ENCODE peak calls at places on chromosome 14, in five cellular contexts. One of them, this sample, is unnamed. For H3K36me3, the result is how much of the 10 kb centered on the place peaks cover.

GRCh38 chr14:52299692-52300278 is 14.3 kb upstream of the PTGER2 start:
- DNase-seq in tibial artery: no peak
- DNase-seq in upper lobe of left lung: no peak
- DNase-seq in upper lobe of right lung: no peak
- DNase-seq in sigmoid colon: no peak
- DNase-seq in this sample: peak

GRCh38 chr14:36264107-36264506 is 56.3 kb downstream of the MBIP start:
- DNase-seq in upper lobe of left lung: no peak
- DNase-seq in sigmoid colon: no peak
- DNase-seq in upper lobe of right lung: no peak
- DNase-seq in tibial artery: no peak
- DNase-seq in this sample: no peak

GRCh38 chr14:89466939-89467338 is 49.9 kb upstream of the FOXN3 start:
- DNase-seq in upper lobe of right lung: no peak
- DNase-seq in sigmoid colon: no peak
- DNase-seq in tibial artery: peak
- DNase-seq in upper lobe of left lung: peak
- DNase-seq in this sample: no peak

GRCh38 chr14:70601162-70601561 is 707 bp upstream of the MED6 start:
- DNase-seq in tibial artery: no peak
- DNase-seq in upper lobe of left lung: no peak
- DNase-seq in sigmoid colon: no peak
- DNase-seq in upper lobe of right lung: no peak
- DNase-seq in this sample: no peak

GRCh38 chr14:82387699-82388098 is 854.0 kb upstream of the SEL1L start:
- DNase-seq in upper lobe of left lung: no peak
- DNase-seq in upper lobe of right lung: no peak
- DNase-seq in tibial artery: no peak
- DNase-seq in sigmoid colon: no peak
- DNase-seq in this sample: no peak

GRCh38 chr14:55129086-55129427 is at the start of gene LGALS3:
- DNase-seq in tibial artery: peak
- DNase-seq in sigmoid colon: peak
- DNase-seq in upper lobe of left lung: peak
- DNase-seq in upper lobe of right lung: peak
- DNase-seq in this sample: no peak

GRCh38 chr14:54133896-54134295 is 177.3 kb upstream of the BMP4 start:
- DNase-seq in upper lobe of left lung: no peak
- DNase-seq in upper lobe of right lung: no peak
- DNase-seq in tibial artery: no peak
- DNase-seq in sigmoid colon: no peak
- DNase-seq in this sample: no peak

GRCh38 chr14:31204593-31205534 is 2.7 kb downstream of the HECTD1 start:
- DNase-seq in tibial artery: no peak
- DNase-seq in upper lobe of right lung: no peak
- DNase-seq in sigmoid colon: no peak
- DNase-seq in upper lobe of left lung: no peak
- DNase-seq in this sample: no peak

GRCh38 chr14:65019944-65020566 is 33.4 kb downstream of the FNTB start:
- DNase-seq in sigmoid colon: no peak
- DNase-seq in upper lobe of right lung: no peak
- DNase-seq in upper lobe of left lung: no peak
- DNase-seq in tibial artery: no peak
- DNase-seq in this sample: no peak

GRCh38 chr14:90700928-90701776 is 115.1 kb downstream of the TTC7B start:
- DNase-seq in upper lobe of right lung: no peak
- DNase-seq in sigmoid colon: no peak
- DNase-seq in tibial artery: no peak
- DNase-seq in upper lobe of left lung: no peak
- DNase-seq in this sample: no peak

GRCh38 chr14:22821193-22822016 is 6.2 kb upstream of the SLC7A7 start:
- DNase-seq in sigmoid colon: peak
- DNase-seq in upper lobe of right lung: peak
- DNase-seq in tibial artery: no peak
- DNase-seq in upper lobe of left lung: no peak
- DNase-seq in this sample: no peak

GRCh38 chr14:99224116-99224910 is 47.7 kb downstream of the BCL11B start:
- DNase-seq in tibial artery: peak
- DNase-seq in sigmoid colon: no peak
- DNase-seq in upper lobe of left lung: no peak
- DNase-seq in upper lobe of right lung: no peak
- DNase-seq in this sample: no peak

GRCh38 chr14:69363055-69363454 is 35.0 kb downstream of the ERH start:
- DNase-seq in sigmoid colon: no peak
- DNase-seq in upper lobe of right lung: no peak
- DNase-seq in tibial artery: no peak
- DNase-seq in upper lobe of left lung: peak
- DNase-seq in this sample: no peak

GRCh38 chr14:99574099-99574880 is 29.7 kb downstream of the CCDC85C start:
- DNase-seq in tibial artery: no peak
- DNase-seq in sigmoid colon: no peak
- DNase-seq in upper lobe of left lung: no peak
- DNase-seq in upper lobe of right lung: no peak
- DNase-seq in this sample: no peak

GRCh38 chr14:59337151-59337611 is 128.0 kb downstream of the GPR135 start:
- DNase-seq in sigmoid colon: peak
- DNase-seq in upper lobe of right lung: no peak
- DNase-seq in upper lobe of left lung: no peak
- DNase-seq in tibial artery: peak
- DNase-seq in this sample: no peak

GRCh38 chr14:78946949-78947348 is 776.8 kb downstream of the NRXN3 start:
- DNase-seq in sigmoid colon: no peak
- DNase-seq in upper lobe of left lung: no peak
- DNase-seq in tibial artery: no peak
- DNase-seq in upper lobe of right lung: no peak
- DNase-seq in this sample: no peak

GRCh38 chr14:54001189-54001878 is 44.7 kb upstream of the BMP4 start:
- DNase-seq in sigmoid colon: no peak
- DNase-seq in upper lobe of right lung: no peak
- DNase-seq in tibial artery: no peak
- DNase-seq in upper lobe of left lung: no peak
- DNase-seq in this sample: no peak

GRCh38 chr14:29927596-29928341 is at the start of gene PRKD1:
- DNase-seq in upper lobe of right lung: peak
- DNase-seq in tibial artery: peak
- DNase-seq in sigmoid colon: peak
- DNase-seq in upper lobe of left lung: peak
- DNase-seq in this sample: no peak

GRCh38 chr14:60878121-60878520 is 102.8 kb downstream of the TRMT5 start:
- DNase-seq in tibial artery: no peak
- DNase-seq in upper lobe of right lung: no peak
- DNase-seq in upper lobe of left lung: no peak
- DNase-seq in sigmoid colon: no peak
- DNase-seq in this sample: no peak

GRCh38 chr14:80425686-80426085 is 214.4 kb upstream of the DIO2 start:
- DNase-seq in sigmoid colon: no peak
- DNase-seq in upper lobe of right lung: no peak
- DNase-seq in tibial artery: no peak
- DNase-seq in upper lobe of left lung: no peak
- DNase-seq in this sample: no peak

GRCh38 chr14:90299408-90299807 is 32.3 kb downstream of the NRDE2 start:
- DNase-seq in upper lobe of left lung: no peak
- DNase-seq in tibial artery: no peak
- DNase-seq in upper lobe of right lung: no peak
- DNase-seq in sigmoid colon: no peak
- DNase-seq in this sample: no peak

GRCh38 chr14:33564774-33565630 is 385.9 kb downstream of the EGLN3 start:
- DNase-seq in tibial artery: no peak
- DNase-seq in sigmoid colon: no peak
- DNase-seq in upper lobe of left lung: no peak
- DNase-seq in upper lobe of right lung: no peak
- DNase-seq in this sample: no peak

GRCh38 chr14:92728781-92729364 is 19.6 kb downstream of the LGMN start:
- DNase-seq in upper lobe of left lung: no peak
- DNase-seq in sigmoid colon: no peak
- DNase-seq in tibial artery: no peak
- DNase-seq in upper lobe of right lung: no peak
- DNase-seq in this sample: no peak

GRCh38 chr14:88952901-88953300 is 128.4 kb downstream of the TTC8 start:
- DNase-seq in tibial artery: no peak
- DNase-seq in upper lobe of right lung: no peak
- DNase-seq in sigmoid colon: no peak
- DNase-seq in upper lobe of left lung: no peak
- DNase-seq in this sample: no peak

GRCh38 chr14:66351310-66351709 is 134.9 kb upstream of the CCDC196 start:
- DNase-seq in tibial artery: no peak
- DNase-seq in upper lobe of right lung: no peak
- DNase-seq in sigmoid colon: no peak
- DNase-seq in upper lobe of left lung: no peak
- DNase-seq in this sample: no peak

GRCh38 chr14:58368951-58369350 is 26.8 kb upstream of the TOMM20L start:
- DNase-seq in tibial artery: no peak
- DNase-seq in upper lobe of left lung: no peak
- DNase-seq in upper lobe of right lung: no peak
- DNase-seq in sigmoid colon: no peak
- DNase-seq in this sample: no peak

GRCh38 chr14:62146014-62146413 is 383.8 kb downstream of the SNAPC1 start:
- DNase-seq in sigmoid colon: no peak
- DNase-seq in tibial artery: no peak
- DNase-seq in upper lobe of right lung: no peak
- DNase-seq in upper lobe of left lung: no peak
- DNase-seq in this sample: no peak

GRCh38 chr14:63940387-63940786 is 87.6 kb downstream of the SYNE2 start:
- DNase-seq in upper lobe of right lung: no peak
- DNase-seq in upper lobe of left lung: no peak
- DNase-seq in tibial artery: no peak
- DNase-seq in sigmoid colon: no peak
- DNase-seq in this sample: peak

GRCh38 chr14:38282941-38283340 is 27.0 kb upstream of the CLEC14A start:
- DNase-seq in upper lobe of right lung: no peak
- DNase-seq in sigmoid colon: no peak
- DNase-seq in upper lobe of left lung: no peak
- DNase-seq in tibial artery: no peak
- DNase-seq in this sample: no peak

GRCh38 chr14:87643005-87643404 is 350.0 kb downstream of the GALC start:
- DNase-seq in upper lobe of right lung: no peak
- DNase-seq in upper lobe of left lung: no peak
- DNase-seq in tibial artery: no peak
- DNase-seq in sigmoid colon: peak
- DNase-seq in this sample: no peak

GRCh38 chr14:71492346-71492745 is 439.9 kb upstream of the RGS6 start:
- DNase-seq in tibial artery: no peak
- DNase-seq in sigmoid colon: no peak
- DNase-seq in upper lobe of right lung: no peak
- DNase-seq in upper lobe of left lung: no peak
- DNase-seq in this sample: no peak

GRCh38 chr14:66634876-66635275 is 126.9 kb downstream of the GPHN start:
- DNase-seq in sigmoid colon: no peak
- DNase-seq in upper lobe of right lung: no peak
- DNase-seq in upper lobe of left lung: no peak
- DNase-seq in tibial artery: no peak
- DNase-seq in this sample: no peak

GRCh38 chr14:103828315-103828967 is 18.9 kb downstream of the PPP1R13B start:
- DNase-seq in upper lobe of right lung: peak
- DNase-seq in tibial artery: no peak
- DNase-seq in sigmoid colon: peak
- DNase-seq in upper lobe of left lung: no peak
- DNase-seq in this sample: no peak
- H3K27ac ChIP-seq in upper lobe of right lung: peak
- H3K27ac ChIP-seq in tibial artery: no peak
- H3K27ac ChIP-seq in sigmoid colon: peak
- H3K27ac ChIP-seq in upper lobe of left lung: no peak
- H3K27ac ChIP-seq in this sample: no peak

DNA sequence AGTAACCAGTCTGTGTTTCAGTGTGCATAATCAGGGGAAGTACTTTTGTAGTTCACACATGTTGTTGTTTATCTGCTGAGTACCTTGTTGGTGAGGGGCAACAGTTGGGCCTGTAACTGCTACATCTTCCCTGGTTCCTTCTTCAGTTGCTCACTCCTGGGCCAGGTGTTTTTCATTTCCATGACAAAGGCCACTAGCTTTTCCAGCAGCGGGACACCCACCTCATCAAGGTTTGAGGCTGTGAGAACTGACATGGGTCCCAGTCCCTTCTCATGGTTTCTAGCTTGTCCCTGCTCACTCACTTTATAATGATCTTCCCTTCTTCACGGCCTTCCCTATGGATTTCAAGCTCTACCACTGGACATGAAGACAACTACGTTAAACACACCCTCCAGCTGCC is 1.5 kb upstream of the NOXRED1 start:
- DNase-seq in upper lobe of right lung: no peak
- DNase-seq in sigmoid colon: no peak
- DNase-seq in upper lobe of left lung: no peak
- DNase-seq in tibial artery: no peak
- DNase-seq in this sample: no peak
- H3K36me3 ChIP-seq in upper lobe of right lung: half or more
- H3K36me3 ChIP-seq in sigmoid colon: under half
- H3K36me3 ChIP-seq in upper lobe of left lung: half or more
- H3K36me3 ChIP-seq in tibial artery: half or more
- H3K36me3 ChIP-seq in this sample: under half

GRCh38 chr14:24159777-24160498 is 1.1 kb upstream of the IRF9 start:
- DNase-seq in tibial artery: no peak
- DNase-seq in sigmoid colon: no peak
- DNase-seq in upper lobe of right lung: no peak
- DNase-seq in upper lobe of left lung: no peak
- DNase-seq in this sample: no peak
- H3K27ac ChIP-seq in tibial artery: peak
- H3K27ac ChIP-seq in sigmoid colon: peak
- H3K27ac ChIP-seq in upper lobe of right lung: peak
- H3K27ac ChIP-seq in upper lobe of left lung: peak
- H3K27ac ChIP-seq in this sample: peak

GRCh38 chr14:102272392-102272791 is 32.6 kb downstream of the MOK start:
- DNase-seq in tibial artery: no peak
- DNase-seq in upper lobe of right lung: no peak
- DNase-seq in upper lobe of left lung: no peak
- DNase-seq in sigmoid colon: no peak
- DNase-seq in this sample: no peak
- H3K36me3 ChIP-seq in tibial artery: under half
- H3K36me3 ChIP-seq in upper lobe of right lung: under half
- H3K36me3 ChIP-seq in upper lobe of left lung: under half
- H3K36me3 ChIP-seq in sigmoid colon: under half
- H3K36me3 ChIP-seq in this sample: under half